ENCODE peak calls at places on chromosome 6, in four cellular contexts. J, L, F and Z are unnamed samples.

GRCh38 chr6:86715676-86716075 is 221.7 kb upstream of the HTR1E start:
- DNase-seq in F (no peak), J (no peak), L (peak), Z (no peak)

GRCh38 chr6:151502499-151502898 is 8.7 kb downstream of the CCDC170 start:
- DNase-seq in J (no peak), F (no peak), L (no peak), Z (no peak)

GRCh38 chr6:113120577-113121285 is 736.4 kb upstream of the MARCKS start:
- DNase-seq in L (peak), J (no peak), F (no peak), Z (no peak)

GRCh38 chr6:21163110-21163837 is 430.3 kb upstream of the SOX4 start:
- DNase-seq in L (no peak), F (peak), J (no peak), Z (no peak)

GRCh38 chr6:79296211-79296610 is 61.7 kb upstream of the HMGN3 start:
- DNase-seq in J (no peak), L (no peak), F (no peak), Z (no peak)

GRCh38 chr6:106159531-106159940 is 73.4 kb downstream of the PRDM1 start:
- DNase-seq in F (no peak), L (no peak), J (no peak), Z (no peak)

GRCh38 chr6:95321106-95321505 is 256.2 kb upstream of the MANEA start:
- DNase-seq in L (no peak), J (no peak), F (no peak), Z (no peak)

GRCh38 chr6:16635810-16636602 is 125.3 kb downstream of the ATXN1 start:
- DNase-seq in F (no peak), L (peak), J (no peak), Z (no peak)

GRCh38 chr6:52511572-52512151 is 65.2 kb downstream of the TRAM2 start:
- DNase-seq in F (peak), J (no peak), L (no peak), Z (no peak)

GRCh38 chr6:104473021-104473429 is 386.7 kb downstream of the HACE1 start:
- DNase-seq in J (no peak), F (no peak), L (peak), Z (no peak)

GRCh38 chr6:32092760-32093497 is 16.2 kb downstream of the TNXB start:
- DNase-seq in J (no peak), F (no peak), L (no peak), Z (no peak)

GRCh38 chr6:11296449-11297375 is 64.2 kb upstream of the NEDD9 start:
- DNase-seq in J (no peak), L (no peak), F (no peak), Z (no peak)

GRCh38 chr6:102631921-102632320 is 1238.4 kb downstream of the GRIK2 start:
- DNase-seq in F (no peak), J (no peak), L (no peak), Z (no peak)

GRCh38 chr6:42729731-42730130 is 7.3 kb upstream of the PRPH2 start:
- DNase-seq in F (peak), J (no peak), L (no peak), Z (no peak)

GRCh38 chr6:124495316-124496176 is 466.7 kb upstream of the RNF217 start:
- DNase-seq in F (no peak), J (no peak), L (no peak), Z (no peak)

DNA sequence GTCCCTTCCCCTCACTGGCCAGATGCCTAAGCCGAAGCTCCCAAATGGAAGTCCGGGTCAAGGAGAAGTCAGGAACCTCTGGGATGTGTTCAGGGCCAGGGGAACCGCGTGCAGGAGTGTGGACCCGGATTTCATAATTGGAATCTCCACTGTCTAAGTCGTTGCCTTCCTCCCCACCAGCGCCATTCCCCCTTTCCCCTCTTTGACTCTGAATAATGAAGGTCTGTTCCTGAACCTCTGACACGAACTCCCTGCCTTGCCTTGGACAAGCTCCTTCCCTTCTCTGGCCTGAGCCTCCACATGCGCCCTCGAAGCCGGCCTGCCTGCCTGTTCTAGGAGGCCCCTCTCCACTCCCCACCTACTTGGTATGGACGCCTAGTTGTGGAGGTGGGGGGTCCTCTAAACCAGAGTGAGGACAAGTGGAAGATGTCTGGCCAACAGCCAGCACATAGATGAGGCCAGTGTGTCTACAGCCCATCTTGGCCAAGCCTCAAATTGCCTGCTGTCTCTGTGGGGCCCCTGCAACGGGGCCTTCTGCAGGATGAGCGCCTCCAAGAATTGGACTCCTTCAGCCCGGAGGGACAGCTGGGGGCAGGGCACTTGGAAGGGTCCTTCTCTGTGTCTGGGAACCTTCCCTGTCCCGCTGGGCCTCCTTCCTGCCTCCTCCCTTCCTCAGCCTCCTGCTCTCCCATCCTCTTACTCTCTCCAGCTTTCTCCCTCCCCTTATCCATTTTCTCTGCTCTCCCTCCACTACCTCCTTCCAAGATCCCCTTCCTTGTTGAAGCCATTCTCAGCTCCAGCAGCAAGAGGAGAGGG is 1.5 kb downstream of the MDFI start:
- DNase-seq in L (peak), J (no peak), F (no peak), Z (no peak)
- H3K4me3 ChIP-seq in L (peak), J (no peak), F (no peak), Z (peak)

GRCh38 chr6:15619330-15619729 is 43.5 kb downstream of the DTNBP1 start:
- DNase-seq in J (no peak), L (no peak), F (no peak), Z (no peak)

GRCh38 chr6:15622045-15622750 is 40.6 kb downstream of the DTNBP1 start:
- DNase-seq in F (peak), L (no peak), J (no peak), Z (no peak)

GRCh38 chr6:15623282-15624116 is 39.3 kb downstream of the DTNBP1 start:
- DNase-seq in L (peak), F (peak), J (no peak), Z (no peak)

GRCh38 chr6:15620616-15621015 is 42.2 kb downstream of the DTNBP1 start:
- DNase-seq in F (peak), J (no peak), L (peak), Z (no peak)

GRCh38 chr6:15621203-15622044 is 41.4 kb downstream of the DTNBP1 start:
- DNase-seq in J (peak), F (peak), L (peak), Z (no peak)
- TF ChIP-seq POLR2AphosphoS5 in J (no peak), F (peak), L (no peak), Z (no peak)

GRCh38 chr6:158184598-158184997 is 16.4 kb downstream of the GTF2H5 start:
- DNase-seq in L (no peak), J (no peak), F (no peak), Z (no peak)
- H3K27ac ChIP-seq in L (no peak), J (no peak), F (no peak), Z (no peak)

GRCh38 chr6:164106345-164106769 is 691.8 kb downstream of the QKI start:
- DNase-seq in F (peak), L (peak), J (no peak), Z (no peak)

GRCh38 chr6:164107297-164107995 is 692.9 kb downstream of the QKI start:
- DNase-seq in J (no peak), L (no peak), F (no peak), Z (no peak)

GRCh38 chr6:164108092-164108491 is 693.6 kb downstream of the QKI start:
- DNase-seq in F (no peak), L (no peak), J (no peak), Z (no peak)

GRCh38 chr6:164108869-164109769 is 694.6 kb downstream of the QKI start:
- DNase-seq in L (no peak), J (no peak), F (no peak), Z (peak)

DNA sequence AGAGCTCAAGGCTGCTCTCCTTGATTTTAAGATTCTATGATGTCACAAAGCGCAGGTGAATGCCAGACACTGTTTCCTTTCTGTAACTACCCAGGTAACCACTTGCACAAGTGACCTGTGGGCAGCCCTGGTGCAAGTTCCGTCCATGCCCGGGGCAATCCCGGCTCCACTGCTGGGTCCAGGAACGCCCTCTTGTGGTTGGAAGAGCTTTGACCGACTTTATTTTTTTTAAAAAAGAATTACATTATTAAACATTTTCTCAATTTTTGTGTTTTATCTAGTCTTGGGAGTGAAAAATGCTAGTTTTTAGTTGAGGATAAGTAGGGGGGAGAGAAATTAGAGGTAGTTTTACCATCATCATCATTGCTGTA is 695.2 kb downstream of the QKI start:
- DNase-seq in F (peak), J (no peak), L (peak), Z (no peak)
- H3K4me3 ChIP-seq in F (no peak), J (no peak), L (no peak), Z (peak)

GRCh38 chr6:116327803-116328527 is 42.8 kb upstream of the DSE start:
- DNase-seq in L (peak), F (no peak), J (no peak), Z (no peak)
- TF ChIP-seq POLR2AphosphoS5 in L (no peak), F (no peak), J (no peak), Z (no peak)

GRCh38 chr6:136696783-136697364 is 95.4 kb downstream of the MAP3K5 start:
- DNase-seq in F (no peak), J (no peak), L (no peak), Z (no peak)
- H3K27ac ChIP-seq in F (no peak), J (no peak), L (no peak), Z (peak)

DNA sequence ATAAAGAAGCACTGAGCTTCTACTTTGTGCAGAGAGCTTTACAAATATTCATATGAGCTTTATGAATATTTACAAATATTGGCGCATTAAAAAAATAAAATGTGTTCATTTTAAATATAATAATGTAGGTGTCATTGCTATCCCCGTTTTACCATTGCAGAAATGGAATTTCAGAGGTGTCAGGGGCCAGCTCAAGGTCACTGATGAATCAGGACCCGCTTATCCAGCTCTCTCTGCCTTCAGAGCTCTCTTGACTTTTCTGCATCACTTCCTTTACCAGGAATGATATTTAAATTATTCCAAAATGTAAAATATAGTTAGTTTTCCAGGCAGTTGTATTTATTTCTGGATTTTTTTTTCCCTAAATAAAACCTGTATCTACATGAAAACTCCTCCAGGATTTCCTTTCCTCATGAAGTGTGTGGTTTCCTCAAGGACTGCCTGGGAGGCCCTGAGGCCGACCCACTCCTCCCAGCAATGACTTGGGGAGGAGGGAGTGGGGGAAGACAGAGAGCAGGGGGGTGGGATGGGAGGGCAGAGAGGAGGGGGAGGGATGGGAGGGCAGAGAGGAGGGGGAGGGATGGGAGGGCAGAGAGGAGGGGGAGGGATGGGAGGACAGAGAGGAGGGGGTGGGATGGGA is 161.7 kb upstream of the AGPAT4 start:
- DNase-seq in F (no peak), L (no peak), J (no peak), Z (no peak)
- H3K4me3 ChIP-seq in F (no peak), L (no peak), J (no peak), Z (no peak)